ENCODE peak calls at places on chromosomes 13 and 19, in seven cellular contexts. W, B, O, E, U, J and T are unnamed samples.

GRCh38 chr13:97231832-97232201 is 9.7 kb downstream of the MBNL2 start:
- DNase-seq in J (no peak), B (no peak), W (no peak), O (no peak), U (no peak), E (no peak), T (no peak)

GRCh38 chr13:33251131-33251629 is 34.4 kb downstream of the STARD13 start:
- DNase-seq in O (peak), J (no peak), B (no peak), W (no peak), E (no peak), U (no peak), T (no peak)

GRCh38 chr13:46530084-46530935 is 22.7 kb upstream of the LRCH1 start:
- DNase-seq in U (no peak), E (no peak), B (no peak), O (no peak), J (no peak), W (no peak), T (no peak)

GRCh38 chr19:5503598-5503997 is 48.4 kb downstream of the ZNRF4 start:
- DNase-seq in O (no peak), B (no peak), E (no peak), U (no peak), J (no peak), W (no peak), T (no peak)

GRCh38 chr13:89695343-89696257 is 1651.9 kb upstream of the MIR17HG start:
- DNase-seq in E (peak), O (peak), U (peak), B (peak), W (peak), J (no peak), T (no peak)

GRCh38 chr19:39843919-39844793 is 2.0 kb downstream of the FBL start:
- DNase-seq in W (no peak), O (peak), J (no peak), B (peak), E (peak), U (no peak), T (no peak)

GRCh38 chr13:29457299-29457698 is 138.2 kb downstream of the SLC7A1 start:
- DNase-seq in E (no peak), W (no peak), B (no peak), O (no peak), U (no peak), J (no peak), T (no peak)

GRCh38 chr19:46744005-46744691 is 1.7 kb upstream of the FKRP start:
- DNase-seq in W (no peak), U (no peak), E (no peak), B (no peak), J (no peak), O (no peak), T (no peak)

GRCh38 chr19:4064551-4065260 is 2.0 kb downstream of the ZBTB7A start:
- DNase-seq in E (no peak), U (peak), W (peak), J (no peak), B (no peak), O (peak), T (peak)

GRCh38 chr19:2250765-2251576 is 1.8 kb downstream of the AMH start:
- DNase-seq in B (no peak), E (no peak), J (no peak), U (no peak), W (no peak), O (peak), T (no peak)

GRCh38 chr13:91454666-91455065 is 56.2 kb downstream of the GPC5 start:
- DNase-seq in B (no peak), O (no peak), W (no peak), U (no peak), E (no peak), J (no peak), T (no peak)

GRCh38 chr19:51127755-51128154 is 3.0 kb downstream of the SIGLEC9 start:
- DNase-seq in O (no peak), U (peak), B (no peak), E (no peak), J (no peak), W (no peak), T (no peak)

GRCh38 chr19:58575183-58576041 is 2.3 kb upstream of the MZF1 start:
- DNase-seq in W (peak), U (peak), J (peak), O (peak), B (peak), E (peak), T (peak)

GRCh38 chr13:98451676-98452105 is 125.2 kb downstream of the STK24 start:
- DNase-seq in J (no peak), W (no peak), U (no peak), B (no peak), E (no peak), O (no peak), T (no peak)

GRCh38 chr13:93674337-93674755 is 447.7 kb downstream of the GPC6 start:
- DNase-seq in B (no peak), W (no peak), J (no peak), U (no peak), O (peak), E (no peak), T (no peak)

GRCh38 chr13:27712421-27712820 is 79.9 kb upstream of the GSX1 start:
- DNase-seq in B (no peak), E (peak), U (peak), O (peak), J (no peak), W (peak), T (peak)
- TF ChIP-seq CTCF in B (peak), E (peak), U (no peak), O (no peak), J (no peak), W (no peak), T (no peak)

DNA sequence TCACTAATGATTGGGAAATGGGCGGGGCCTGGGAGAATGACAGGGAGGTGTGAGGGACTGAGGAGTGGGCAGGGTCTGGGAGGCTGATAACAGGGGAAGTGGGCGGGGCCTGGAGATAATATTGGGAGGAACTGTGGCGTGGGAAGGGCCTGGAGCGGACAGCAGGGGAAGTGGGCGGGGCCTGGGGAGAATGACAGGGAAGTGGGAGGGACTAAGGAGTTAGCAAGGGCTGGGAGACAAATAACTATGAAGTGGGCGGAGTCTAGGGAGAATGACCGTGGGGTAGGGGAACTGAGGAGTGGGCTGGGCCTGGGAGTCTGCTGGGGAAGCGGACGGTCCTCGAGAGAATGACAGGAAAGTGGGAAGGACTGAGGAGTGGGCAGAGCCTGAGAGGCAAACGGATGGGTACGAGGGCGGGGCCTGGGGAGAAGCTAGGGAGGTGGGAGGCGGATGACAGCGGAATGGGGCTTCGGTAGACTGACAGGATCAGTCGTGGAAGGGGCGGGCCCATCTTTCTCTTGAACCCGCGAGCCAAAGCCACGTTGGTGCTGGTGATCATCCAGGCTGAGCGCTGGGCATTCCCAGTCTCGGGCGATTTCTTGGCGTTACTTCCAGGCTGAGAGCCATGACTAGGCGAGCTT is 14.0 kb upstream of the TUBB4A start:
- DNase-seq in W (peak), B (no peak), U (peak), O (peak), J (peak), E (peak), T (peak)
- TF ChIP-seq POLR2AphosphoS5 in W (no peak), B (no peak), U (no peak), O (no peak), J (no peak), E (no peak), T (peak)

GRCh38 chr13:51730927-51731326 is 73.0 kb downstream of the DHRS12 start:
- DNase-seq in E (no peak), W (no peak), B (no peak), U (no peak), O (no peak), J (no peak), T (no peak)

GRCh38 chr13:51733656-51734334 is 70.2 kb downstream of the DHRS12 start:
- DNase-seq in J (no peak), E (no peak), O (no peak), W (no peak), B (no peak), U (no peak), T (no peak)

GRCh38 chr13:51729853-51730553 is 74.0 kb downstream of the DHRS12 start:
- DNase-seq in W (no peak), U (peak), E (peak), O (no peak), J (peak), B (no peak), T (no peak)

GRCh38 chr13:51728972-51729371 is 75.0 kb downstream of the DHRS12 start:
- DNase-seq in E (no peak), O (no peak), B (no peak), U (no peak), W (no peak), J (no peak), T (no peak)

DNA sequence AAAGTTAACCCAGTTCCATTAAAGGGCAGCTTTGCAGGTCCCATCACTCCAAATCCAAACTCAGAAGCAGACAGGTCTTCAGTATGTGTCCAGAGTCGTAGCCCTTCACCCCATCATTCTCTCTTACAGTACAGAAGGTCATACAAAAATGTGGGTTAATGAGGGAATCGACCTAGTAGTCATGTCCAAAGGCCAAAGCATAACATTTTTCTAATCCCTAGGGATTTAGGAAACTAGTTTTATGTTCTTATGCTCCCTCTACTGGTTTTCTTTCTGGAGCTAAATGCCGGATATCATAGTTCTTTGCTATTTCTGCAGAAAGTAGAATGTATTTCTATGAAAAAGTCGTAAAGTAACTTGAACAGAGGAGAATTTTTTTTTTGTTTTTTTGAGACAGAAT is 72.2 kb downstream of the DHRS12 start:
- DNase-seq in W (no peak), U (no peak), J (no peak), B (no peak), O (no peak), E (no peak), T (no peak)
- TF ChIP-seq CTCF in W (peak), U (peak), J (no peak), B (no peak), O (peak), E (peak), T (no peak)

DNA sequence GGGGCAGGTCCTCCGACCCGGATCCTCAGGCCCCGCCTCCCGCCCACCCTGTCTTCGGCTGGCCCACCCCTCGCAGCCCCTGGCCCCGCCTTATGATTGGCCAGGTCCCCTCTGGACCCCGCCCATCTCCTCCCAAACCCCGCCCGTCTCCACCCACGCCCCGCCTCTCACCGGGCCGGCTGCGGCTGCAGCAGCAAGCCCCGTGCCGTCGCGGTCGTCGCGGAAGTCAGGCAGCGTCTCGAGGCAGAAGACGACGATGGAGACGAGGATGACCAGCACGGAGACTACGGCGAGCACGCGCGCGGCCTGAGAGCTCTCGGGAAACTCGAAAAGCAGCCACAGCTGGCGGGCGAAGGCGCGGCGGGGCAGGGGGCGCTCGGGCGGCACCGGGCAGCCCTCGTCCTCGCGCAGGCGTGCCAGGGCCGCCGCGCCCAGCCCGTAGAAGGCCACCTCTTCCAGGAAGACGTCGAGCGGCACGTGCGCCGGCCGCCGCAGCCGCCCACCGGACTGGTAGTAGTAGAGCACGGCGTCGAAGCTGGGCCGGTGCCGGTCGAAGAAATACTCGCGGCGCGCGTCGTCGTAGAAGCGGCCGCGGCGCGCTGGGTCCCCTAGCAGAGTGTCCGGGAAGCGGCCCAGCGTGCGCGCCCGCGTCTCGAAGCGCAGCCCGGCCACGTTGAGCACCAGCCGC is 495 bp downstream of the KCNA7 start:
- DNase-seq in J (no peak), B (no peak), E (no peak), W (no peak), U (no peak), O (peak), T (no peak)
- TF ChIP-seq POLR2AphosphoS5 in J (no peak), B (no peak), E (no peak), W (no peak), U (no peak), O (no peak), T (no peak)

GRCh38 chr13:109703250-109703649 is 83.1 kb downstream of the IRS2 start:
- DNase-seq in U (no peak), W (no peak), B (no peak), J (no peak), E (no peak), O (no peak), T (no peak)

GRCh38 chr13:109697936-109698335 is 88.4 kb downstream of the IRS2 start:
- DNase-seq in O (no peak), E (no peak), B (no peak), J (no peak), U (no peak), W (no peak), T (no peak)

GRCh38 chr13:109698779-109699178 is 87.6 kb downstream of the IRS2 start:
- DNase-seq in E (no peak), W (no peak), U (no peak), O (no peak), J (no peak), B (no peak), T (no peak)

GRCh38 chr13:109700176-109700575 is 86.2 kb downstream of the IRS2 start:
- DNase-seq in J (peak), W (peak), B (no peak), U (peak), E (no peak), O (peak), T (no peak)

GRCh38 chr13:109699628-109700071 is 86.7 kb downstream of the IRS2 start:
- DNase-seq in U (no peak), W (no peak), O (no peak), B (no peak), J (no peak), E (no peak), T (no peak)
- TF ChIP-seq CTCF in U (no peak), W (no peak), O (peak), B (no peak), J (no peak), E (no peak), T (no peak)

GRCh38 chr13:40114305-40114896 is 458.9 kb downstream of the COG6 start:
- DNase-seq in E (no peak), J (no peak), O (no peak), U (no peak), W (no peak), B (no peak), T (no peak)

GRCh38 chr13:40115456-40115855 is 460.0 kb downstream of the COG6 start:
- DNase-seq in B (no peak), E (no peak), W (no peak), J (no peak), U (no peak), O (no peak), T (no peak)

GRCh38 chr13:40113644-40114304 is 458.3 kb downstream of the COG6 start:
- DNase-seq in B (no peak), J (no peak), E (no peak), U (no peak), W (no peak), O (no peak), T (no peak)

GRCh38 chr13:40118337-40118736 is 462.9 kb downstream of the COG6 start:
- DNase-seq in O (no peak), J (no peak), U (no peak), E (no peak), W (no peak), B (no peak), T (no peak)

GRCh38 chr13:40116008-40116407 is 460.5 kb downstream of the COG6 start:
- DNase-seq in O (no peak), B (no peak), E (peak), J (no peak), U (peak), W (peak), T (no peak)
- TF ChIP-seq POLR2AphosphoS5 in O (no peak), B (no peak), E (no peak), J (no peak), U (peak), W (no peak), T (peak)

GRCh38 chr13:82480415-82480814 is 1401.9 kb downstream of the SLITRK1 start:
- DNase-seq in U (no peak), W (no peak), O (no peak), E (peak), J (no peak), B (no peak), T (no peak)
- TF ChIP-seq CTCF in U (no peak), W (no peak), O (peak), E (no peak), J (no peak), B (no peak), T (no peak)